ENCODE peak calls at places on chromosomes 1 and 21, in eight cellular contexts. Y is Right ventricle myocardium superior, S is NCI-H1092 treated with DMSO at 0.1 percent for 48 hours, Q is T follicular helper cell, X is cardiac muscle cell, I is left cardiac atrium, C is lower leg skin, L is GDM1. T is an unnamed sample.

GRCh38 chr1:50425376-50426107 is 2.3 kb upstream of the DMRTA2 start:
- DNase-seq in Y (no peak), S (no peak), Q (no peak), X (peak; percentile 21), I (no peak), C (no peak), L (no peak), T (no peak)

GRCh38 chr1:173205146-173206051 is 1.7 kb downstream of the TNFSF4 start:
- DNase-seq in Y (no peak), S (no peak), Q (no peak), X (peak; percentile 90), I (no peak), C (no peak), L (peak; percentile 87), T (no peak)

GRCh38 chr21:38208118-38208517 is 48.7 kb upstream of the KCNJ15 start:
- DNase-seq in Y (no peak), S (no peak), Q (no peak), X (no peak), I (no peak), C (no peak), L (no peak), T (no peak)

GRCh38 chr1:151720974-151721787 is at the start of gene RIIAD1:
- DNase-seq in Y (peak; percentile 56), S (peak; percentile 24), Q (peak; percentile 14), X (peak; percentile 44), I (no peak), C (no peak), L (no peak), T (no peak)

GRCh38 chr1:7862211-7863060 is 9.6 kb upstream of the UTS2 start:
- DNase-seq in Y (no peak), S (no peak), Q (no peak), X (no peak), I (no peak), C (no peak), L (no peak), T (no peak)

GRCh38 chr1:91608876-91609275 is 108.2 kb downstream of the CDC7 start:
- DNase-seq in Y (no peak), S (no peak), Q (no peak), X (no peak), I (no peak), C (no peak), L (no peak), T (no peak)

GRCh38 chr1:183635112-183635605 is 424 bp downstream of the ARPC5 start:
- DNase-seq in Y (peak; percentile 64), S (peak; percentile 49), Q (no peak), X (peak; percentile 50), I (no peak), C (peak; percentile 92), L (no peak), T (peak; percentile 79)

GRCh38 chr1:40792036-40792435 is 8.4 kb downstream of the KCNQ4 start:
- DNase-seq in Y (no peak), S (no peak), Q (no peak), X (no peak), I (no peak), C (no peak), L (no peak), T (no peak)

GRCh38 chr1:225657462-225657989 is 4.6 kb upstream of the ENAH start:
- DNase-seq in Y (no peak), S (no peak), Q (no peak), X (peak; percentile 81), I (no peak), C (no peak), L (no peak), T (no peak)

GRCh38 chr1:201488817-201489581 is 17.9 kb downstream of the CSRP1 start:
- DNase-seq in Y (peak; percentile 78), S (no peak), Q (no peak), X (peak; percentile 93), I (peak; percentile 77), C (no peak), L (no peak), T (peak; percentile 89)

GRCh38 chr1:156767879-156768608 is 709 bp downstream of the PRCC start:
- DNase-seq in Y (peak; percentile 63), S (no peak), Q (peak; percentile 15), X (no peak), I (peak; percentile 50), C (peak; percentile 90), L (no peak), T (peak; percentile 81)

GRCh38 chr1:63622847-63623566 is 29.8 kb downstream of the PGM1 start:
- DNase-seq in Y (no peak), S (peak; percentile 1), Q (no peak), X (no peak), I (no peak), C (no peak), L (no peak), T (no peak)

GRCh38 chr1:102732927-102733326 is 375.4 kb downstream of the COL11A1 start:
- DNase-seq in Y (no peak), S (no peak), Q (no peak), X (peak; percentile 3), I (no peak), C (no peak), L (no peak), T (no peak)

GRCh38 chr21:35940074-35940927 is 120.0 kb downstream of the SETD4 start:
- DNase-seq in Y (no peak), S (peak; percentile 91), Q (no peak), X (peak; percentile 89), I (peak; percentile 27), C (no peak), L (peak; percentile 62), T (no peak)

GRCh38 chr1:21782868-21783678 is at the start of gene USP48:
- DNase-seq in Y (peak; percentile 98), S (peak; percentile 97), Q (peak; percentile 93), X (peak; percentile 97), I (peak; percentile 97), C (peak; percentile 99), L (peak; percentile 96), T (peak; percentile 97)

GRCh38 chr1:212481438-212481767 is 48.7 kb downstream of the NENF start:
- DNase-seq in Y (no peak), S (no peak), Q (no peak), X (no peak), I (no peak), C (no peak), L (no peak), T (no peak)

GRCh38 chr21:42671778-42672593 is 18.6 kb downstream of the PDE9A start:
- DNase-seq in Y (no peak), S (peak; percentile 97), Q (no peak), X (no peak), I (no peak), C (no peak), L (no peak), T (no peak)

GRCh38 chr1:34763142-34763781 is 3.7 kb downstream of the GJB4 start:
- DNase-seq in Y (no peak), S (no peak), Q (no peak), X (no peak), I (no peak), C (no peak), L (no peak), T (no peak)

GRCh38 chr1:88935522-88936222 is 44.3 kb upstream of the GTF2B start:
- DNase-seq in Y (no peak), S (peak; percentile 30), Q (no peak), X (peak; percentile 64), I (no peak), C (no peak), L (no peak), T (no peak)

GRCh38 chr1:20376880-20377494 is 86.3 kb downstream of the VWA5B1 start:
- DNase-seq in Y (peak; percentile 68), S (peak; percentile 58), Q (peak; percentile 26), X (peak; percentile 58), I (peak; percentile 37), C (peak; percentile 88), L (no peak), T (no peak)

GRCh38 chr1:203914292-203914691 is 52.9 kb downstream of the SNRPE start:
- DNase-seq in Y (no peak), S (no peak), Q (no peak), X (no peak), I (no peak), C (no peak), L (no peak), T (no peak)

T was measured in sciatic nerve.